ENCODE peak calls at places on chromosomes 7 and 10, in six cellular contexts. O, L, Q, A, F and K are unnamed samples.

GRCh38 chr7:124655990-124656389 is 109.6 kb downstream of the GPR37 start:
- DNase-seq in O (no peak), L (no peak), Q (no peak), A (no peak), F (no peak), K (no peak)

GRCh38 chr10:51092402-51092801 is 18.1 kb downstream of the PRKG1 start:
- DNase-seq in O (no peak), L (no peak), Q (no peak), A (peak; percentile 83), F (no peak), K (peak; percentile 32)

GRCh38 chr10:67804395-67804678 is 33.7 kb downstream of the DNAJC12 start:
- DNase-seq in O (no peak), L (no peak), Q (no peak), A (no peak), F (no peak), K (no peak)

GRCh38 chr7:24751484-24751883 is 5.8 kb downstream of the GSDME start:
- DNase-seq in O (no peak), L (no peak), Q (no peak), A (peak; percentile 36), F (no peak), K (no peak)

GRCh38 chr10:59748834-59749233 is 4.4 kb downstream of the MRLN start:
- DNase-seq in O (no peak), L (no peak), Q (no peak), A (no peak), F (no peak), K (no peak)

GRCh38 chr7:70634610-70635068 is 497.3 kb upstream of the GALNT17 start:
- DNase-seq in O (peak; percentile 20), L (no peak), Q (no peak), A (peak; percentile 53), F (no peak), K (peak; percentile 73)

GRCh38 chr10:33216661-33217427 is 117.6 kb downstream of the NRP1 start:
- DNase-seq in O (no peak), L (no peak), Q (peak; percentile 40), A (no peak), F (no peak), K (no peak)

GRCh38 chr10:12387561-12388210 is 38.3 kb downstream of the CAMK1D start:
- DNase-seq in O (no peak), L (no peak), Q (no peak), A (no peak), F (no peak), K (no peak)

GRCh38 chr10:127907411-127908105 is 655 bp downstream of the PTPRE start:
- DNase-seq in O (peak; percentile 26), L (no peak), Q (no peak), A (peak; percentile 32), F (peak; percentile 12), K (peak; percentile 49)

GRCh38 chr7:126524967-126525366 is 727.8 kb downstream of the GRM8 start:
- DNase-seq in O (no peak), L (no peak), Q (no peak), A (no peak), F (no peak), K (no peak)

GRCh38 chr10:75235375-75236177 is at the start of gene COMTD1:
- DNase-seq in O (peak; percentile 96), L (peak; percentile 95), Q (peak; percentile 95), A (peak; percentile 83), F (peak; percentile 96), K (peak; percentile 70)

GRCh38 chr7:29285451-29285807 is 90.9 kb downstream of the CHN2 start:
- DNase-seq in O (peak; percentile 88), L (no peak), Q (peak; percentile 27), A (peak; percentile 91), F (no peak), K (peak; percentile 98)

GRCh38 chr10:6780008-6780677 is 200.1 kb upstream of the PRKCQ start:
- DNase-seq in O (no peak), L (no peak), Q (no peak), A (no peak), F (no peak), K (no peak)

GRCh38 chr10:14573666-14574261 is 200.9 kb downstream of the FAM107B start:
- DNase-seq in O (no peak), L (no peak), Q (no peak), A (no peak), F (no peak), K (peak; percentile 11)

GRCh38 chr10:62374862-62375710 is 917 bp downstream of the ZNF365 start:
- DNase-seq in O (no peak), L (no peak), Q (no peak), A (peak; percentile 45), F (peak; percentile 5), K (peak; percentile 12)

GRCh38 chr10:108348215-108348614 is 1183.7 kb upstream of the SORCS1 start:
- DNase-seq in O (no peak), L (no peak), Q (no peak), A (no peak), F (no peak), K (no peak)

GRCh38 chr10:69572159-69573055 is 815 bp downstream of the NEUROG3 start:
- DNase-seq in O (no peak), L (no peak), Q (no peak), A (no peak), F (peak; percentile 14), K (no peak)

GRCh38 chr10:44820094-44820493 is 91.0 kb upstream of the TMEM72 start:
- DNase-seq in O (no peak), L (no peak), Q (no peak), A (no peak), F (no peak), K (no peak)

GRCh38 chr10:44822349-44822748 is 88.8 kb upstream of the TMEM72 start:
- DNase-seq in O (no peak), L (no peak), Q (no peak), A (no peak), F (no peak), K (no peak)

GRCh38 chr10:44817961-44818649 is 93.0 kb upstream of the TMEM72 start:
- DNase-seq in O (no peak), L (no peak), Q (no peak), A (no peak), F (no peak), K (no peak)

GRCh38 chr10:44821290-44821689 is 89.8 kb upstream of the TMEM72 start:
- DNase-seq in O (no peak), L (no peak), Q (no peak), A (no peak), F (no peak), K (no peak)

DNA sequence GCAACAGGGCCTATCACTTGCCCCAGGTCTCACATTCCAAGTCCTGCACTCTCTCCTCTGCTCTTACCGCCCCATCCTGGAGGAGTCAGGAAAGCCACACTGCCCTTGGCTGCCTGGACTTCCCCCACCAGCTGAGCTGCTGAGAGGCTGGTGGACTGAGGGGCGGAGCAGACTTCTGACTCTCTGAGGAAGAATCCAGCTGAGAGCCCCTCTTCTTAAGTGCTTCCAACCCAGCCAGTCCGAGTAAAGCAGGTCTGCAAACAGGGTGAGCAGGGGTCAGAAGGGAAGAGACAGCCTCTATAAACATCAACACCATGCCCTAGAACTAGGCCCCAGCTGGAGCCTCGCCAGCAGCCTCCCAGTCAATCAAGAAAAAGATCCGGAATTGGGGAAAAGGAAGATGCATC is 92.4 kb upstream of the TMEM72 start:
- DNase-seq in O (no peak), L (no peak), Q (no peak), A (no peak), F (peak; percentile 55), K (no peak)
- H3K4me3 ChIP-seq in O (no peak overlapping the region), L (no peak overlapping the region), Q (no peak overlapping the region), A (no peak overlapping the region), F (no peak overlapping the region), K (no peak overlapping the region)

GRCh38 chr7:139452948-139453672 is 30.4 kb downstream of the KLRG2 start:
- DNase-seq in O (no peak), L (no peak), Q (no peak), A (peak; percentile 67), F (no peak), K (peak; percentile 19)
- TF ChIP-seq CTCF in O (peak; percentile 31), L (peak; percentile 31), Q (no peak), A (peak; percentile 23), F (peak; percentile 27), K (peak; percentile 8)

DNA sequence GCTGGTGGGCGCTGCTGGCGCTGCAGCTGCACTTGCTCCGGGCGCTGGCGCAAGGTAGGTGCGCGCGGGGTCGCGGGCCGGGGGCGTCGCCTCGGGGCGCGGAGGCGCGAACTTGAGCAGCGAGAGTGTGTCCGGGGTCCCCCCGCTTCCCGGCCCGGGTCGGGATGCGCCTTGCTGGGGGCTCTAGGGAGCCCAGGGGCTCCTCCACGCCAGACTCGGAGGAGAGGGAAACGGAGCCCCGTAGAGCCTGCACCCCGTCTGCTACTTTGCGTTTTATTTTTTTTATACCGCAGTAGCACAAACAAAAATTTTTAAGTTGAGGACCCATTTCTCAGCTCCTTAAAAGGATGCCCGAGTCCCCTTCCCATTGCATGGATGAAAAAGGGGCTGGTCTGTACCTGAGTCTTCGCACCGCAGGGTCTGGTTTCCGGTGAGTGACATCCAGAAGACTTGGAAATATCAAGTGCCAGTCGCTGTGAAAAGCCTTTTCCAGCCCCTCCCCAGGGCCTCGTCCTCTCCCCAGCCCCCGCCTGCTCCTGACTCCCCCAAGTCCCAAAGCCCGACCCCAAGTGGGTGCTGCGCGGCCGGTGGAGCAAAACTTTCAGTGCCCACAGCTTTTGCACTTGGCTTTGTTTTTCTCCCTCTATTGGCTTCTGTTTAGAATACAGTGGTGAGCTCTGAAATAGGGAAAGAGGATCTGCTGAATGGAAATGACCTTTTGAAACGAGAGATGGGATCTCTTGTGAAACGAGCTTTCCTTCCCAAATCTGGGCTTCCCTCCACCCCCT is 973 bp downstream of the SDK1 start:
- DNase-seq in O (no peak), L (no peak), Q (peak; percentile 35), A (peak; percentile 23), F (peak; percentile 72), K (peak; percentile 22)
- H3K4me3 ChIP-seq in O (no peak overlapping the region), L (no peak overlapping the region), Q (peak overlapping the region; percentile 84), A (peak overlapping the region; percentile 31), F (peak overlapping the region; percentile 61), K (peak overlapping the region; percentile 53)

GRCh38 chr10:58017719-58018367 is 249.9 kb downstream of the IPMK start:
- DNase-seq in O (no peak), L (no peak), Q (peak; percentile 21), A (peak; percentile 87), F (no peak), K (peak; percentile 77)
- TF ChIP-seq CTCF in O (no peak), L (no peak), Q (peak; percentile 14), A (peak; percentile 46), F (peak; percentile 23), K (peak; percentile 28)

GRCh38 chr10:71771821-71772617 is 1.3 kb downstream of the VSIR start:
- DNase-seq in O (peak; percentile 75), L (no peak), Q (peak; percentile 40), A (peak; percentile 87), F (no peak), K (no peak)
- H3K4me3 ChIP-seq in O (peak overlapping the region; percentile 62), L (no peak overlapping the region), Q (peak overlapping the region; percentile 64), A (peak overlapping the region; percentile 90), F (no peak overlapping the region), K (no peak overlapping the region)